ENCODE peak calls at places on chromosomes 12 and 14, in five cellular contexts. U is stimulated activated CD4-positive, alpha-beta T cell treated with anti-CD3 and anti-CD28 coated beads, Interleukin-15, amount 100 ng/mL, for 24 hours; X is NCI-H2081; V is NCI-H1436; H is T-helper 2 cell. E is an unnamed sample.

GRCh38 chr12:3836641-3837040 is 36.6 kb downstream of the PARP11 start:
- DNase-seq in H (no peak), V (no peak), U (peak), X (no peak), E (no peak)

GRCh38 chr14:104950021-104950420 is 25.3 kb downstream of the PLD4 start:
- DNase-seq in H (no peak), V (no peak), X (no peak), U (no peak), E (no peak)

GRCh38 chr12:55861871-55862270 is 19.1 kb upstream of the MMP19 start:
- DNase-seq in V (no peak), U (no peak), H (no peak), X (no peak), E (no peak)

GRCh38 chr12:3964404-3964803 is 91.2 kb upstream of the PARP11 start:
- DNase-seq in X (no peak), V (no peak), H (no peak), U (peak), E (no peak)

GRCh38 chr14:37973031-37973908 is 234.4 kb upstream of the SSTR1 start:
- DNase-seq in U (no peak), H (no peak), V (no peak), X (no peak), E (no peak)

GRCh38 chr12:1306096-1306495 is 288.3 kb downstream of the FBXL14 start:
- DNase-seq in V (no peak), X (no peak), U (no peak), H (no peak), E (no peak)

GRCh38 chr14:101717663-101718490 is 43.6 kb upstream of the PPP2R5C start:
- DNase-seq in U (no peak), X (no peak), H (no peak), V (no peak), E (no peak)

GRCh38 chr12:40942326-40942725 is 245.8 kb upstream of the PDZRN4 start:
- DNase-seq in U (no peak), H (no peak), V (no peak), X (no peak), E (no peak)

GRCh38 chr14:30296956-30297405 is 262.0 kb upstream of the G2E3 start:
- DNase-seq in U (peak), H (no peak), V (no peak), X (no peak), E (no peak)

GRCh38 chr12:56628671-56629458 is 1.3 kb downstream of the BAZ2A start:
- DNase-seq in U (peak), H (peak), V (no peak), X (peak), E (no peak)

GRCh38 chr14:33676135-33676566 is 274.7 kb downstream of the EGLN3 start:
- DNase-seq in H (no peak), U (peak), X (peak), V (peak), E (no peak)

GRCh38 chr12:56724989-56725722 is at the start of gene NACA:
- DNase-seq in X (peak), V (peak), H (peak), U (peak), E (peak)

GRCh38 chr12:2844786-2845185 is 10.0 kb upstream of the NRIP2 start:
- DNase-seq in X (no peak), H (no peak), V (no peak), U (no peak), E (no peak)

GRCh38 chr14:96413526-96413925 is 21.6 kb downstream of the AK7 start:
- DNase-seq in X (no peak), V (no peak), U (no peak), H (no peak), E (no peak)

E was measured in D721Med.